ENCODE peak calls at places on chromosomes 5 and 9, in four cellular contexts. One of them, this sample, is unnamed.

GRCh38 chr9:75699625-75700251 is 190.7 kb upstream of the PCSK5 start:
- DNase-seq in tibial nerve: no peak
- DNase-seq in DND-41: no peak
- DNase-seq in fibroblast of the aortic adventitia: no peak
- DNase-seq in this sample: no peak

GRCh38 chr9:98796364-98797101 is at the start of gene ANKS6:
- DNase-seq in fibroblast of the aortic adventitia: peak; percentile 62
- DNase-seq in tibial nerve: peak; percentile 72
- DNase-seq in DND-41: peak; percentile 65
- DNase-seq in this sample: peak; percentile 87

GRCh38 chr9:27573699-27574265 is 501 bp upstream of the C9orf72 start:
- DNase-seq in DND-41: peak; percentile 93
- DNase-seq in fibroblast of the aortic adventitia: peak; percentile 99
- DNase-seq in tibial nerve: peak; percentile 97
- DNase-seq in this sample: peak; percentile 83

GRCh38 chr9:110214090-110214489 is 6.1 kb upstream of the C9orf152 start:
- DNase-seq in fibroblast of the aortic adventitia: no peak
- DNase-seq in DND-41: no peak
- DNase-seq in tibial nerve: no peak
- DNase-seq in this sample: no peak

GRCh38 chr5:41161271-41161670 is 52.1 kb downstream of the C6 start:
- DNase-seq in DND-41: no peak
- DNase-seq in tibial nerve: no peak
- DNase-seq in fibroblast of the aortic adventitia: peak; percentile 64
- DNase-seq in this sample: no peak

GRCh38 chr9:17970285-17970684 is 391.4 kb downstream of the SH3GL2 start:
- DNase-seq in fibroblast of the aortic adventitia: no peak
- DNase-seq in tibial nerve: no peak
- DNase-seq in DND-41: no peak
- DNase-seq in this sample: no peak

GRCh38 chr9:132753593-132753880 is 83.3 kb downstream of the GTF3C4 start:
- DNase-seq in DND-41: no peak
- DNase-seq in tibial nerve: no peak
- DNase-seq in fibroblast of the aortic adventitia: no peak
- DNase-seq in this sample: no peak

GRCh38 chr5:154813736-154814135 is 36.7 kb downstream of the FAXDC2 start:
- DNase-seq in DND-41: peak; percentile 33
- DNase-seq in fibroblast of the aortic adventitia: no peak
- DNase-seq in tibial nerve: no peak
- DNase-seq in this sample: no peak

GRCh38 chr5:17620627-17621026 is 10.4 kb downstream of the TAF11L12 start:
- DNase-seq in tibial nerve: no peak
- DNase-seq in DND-41: no peak
- DNase-seq in fibroblast of the aortic adventitia: no peak
- DNase-seq in this sample: no peak

GRCh38 chr5:14208071-14209021 is 65.2 kb downstream of the TRIO start:
- DNase-seq in fibroblast of the aortic adventitia: peak; percentile 88
- DNase-seq in tibial nerve: no peak
- DNase-seq in DND-41: no peak
- DNase-seq in this sample: no peak

GRCh38 chr9:31210982-31211570 is 1173.4 kb upstream of the ACO1 start:
- DNase-seq in DND-41: no peak
- DNase-seq in fibroblast of the aortic adventitia: peak; percentile 6
- DNase-seq in tibial nerve: no peak
- DNase-seq in this sample: no peak

GRCh38 chr9:72292874-72293607 is 72.0 kb downstream of the ZFAND5 start:
- DNase-seq in fibroblast of the aortic adventitia: peak; percentile 90
- DNase-seq in DND-41: no peak
- DNase-seq in tibial nerve: no peak
- DNase-seq in this sample: no peak

GRCh38 chr5:82413302-82414042 is 135.3 kb upstream of the RPS23 start:
- DNase-seq in DND-41: no peak
- DNase-seq in tibial nerve: no peak
- DNase-seq in fibroblast of the aortic adventitia: peak; percentile 95
- DNase-seq in this sample: no peak

GRCh38 chr5:167205881-167206280 is 1085.6 kb upstream of the WWC1 start:
- DNase-seq in DND-41: no peak
- DNase-seq in tibial nerve: no peak
- DNase-seq in fibroblast of the aortic adventitia: no peak
- DNase-seq in this sample: no peak

GRCh38 chr5:127924606-127925005 is 159.0 kb upstream of the SLC12A2 start:
- DNase-seq in fibroblast of the aortic adventitia: no peak
- DNase-seq in tibial nerve: no peak
- DNase-seq in DND-41: no peak
- DNase-seq in this sample: no peak

GRCh38 chr9:96048954-96049831 is 173.7 kb downstream of the ERCC6L2 start:
- DNase-seq in tibial nerve: peak; percentile 57
- DNase-seq in fibroblast of the aortic adventitia: no peak
- DNase-seq in DND-41: no peak
- DNase-seq in this sample: peak; percentile 49

GRCh38 chr5:97628011-97628410 is 445.0 kb upstream of the RIOK2 start:
- DNase-seq in DND-41: no peak
- DNase-seq in tibial nerve: no peak
- DNase-seq in fibroblast of the aortic adventitia: peak; percentile 10
- DNase-seq in this sample: no peak

GRCh38 chr5:139655727-139656271 is 7.7 kb downstream of the CXXC5 start:
- DNase-seq in fibroblast of the aortic adventitia: no peak
- DNase-seq in tibial nerve: no peak
- DNase-seq in DND-41: no peak
- DNase-seq in this sample: no peak

GRCh38 chr9:76911971-76912370 is 6.1 kb upstream of the PRUNE2 start:
- DNase-seq in DND-41: no peak
- DNase-seq in tibial nerve: no peak
- DNase-seq in fibroblast of the aortic adventitia: no peak
- DNase-seq in this sample: no peak

GRCh38 chr5:102099766-102100331 is 196.2 kb downstream of the SLCO4C1 start:
- DNase-seq in tibial nerve: no peak
- DNase-seq in fibroblast of the aortic adventitia: no peak
- DNase-seq in DND-41: no peak
- DNase-seq in this sample: no peak

GRCh38 chr5:57191986-57192385 is 18.1 kb downstream of the GPBP1 start:
- DNase-seq in tibial nerve: no peak
- DNase-seq in fibroblast of the aortic adventitia: no peak
- DNase-seq in DND-41: no peak
- DNase-seq in this sample: no peak

GRCh38 chr5:148297695-148298094 is 14.5 kb upstream of the SPINK7 start:
- DNase-seq in tibial nerve: no peak
- DNase-seq in DND-41: no peak
- DNase-seq in fibroblast of the aortic adventitia: no peak
- DNase-seq in this sample: no peak
- TF ChIP-seq CTCF in tibial nerve: no peak
- TF ChIP-seq CTCF in DND-41: no peak
- TF ChIP-seq CTCF in fibroblast of the aortic adventitia: no peak
- TF ChIP-seq CTCF in this sample: no peak

GRCh38 chr5:34452170-34452828 is 203.8 kb upstream of the RAI14 start:
- DNase-seq in DND-41: no peak
- DNase-seq in fibroblast of the aortic adventitia: peak; percentile 65
- DNase-seq in tibial nerve: no peak
- DNase-seq in this sample: no peak
- TF ChIP-seq CTCF in DND-41: no peak
- TF ChIP-seq CTCF in fibroblast of the aortic adventitia: peak; percentile 54
- TF ChIP-seq CTCF in tibial nerve: no peak
- TF ChIP-seq CTCF in this sample: peak; percentile 67

GRCh38 chr5:31021181-31021624 is 172.3 kb upstream of the CDH6 start:
- DNase-seq in tibial nerve: no peak
- DNase-seq in DND-41: no peak
- DNase-seq in fibroblast of the aortic adventitia: peak; percentile 75
- DNase-seq in this sample: no peak
- TF ChIP-seq CTCF in tibial nerve: no peak
- TF ChIP-seq CTCF in DND-41: no peak
- TF ChIP-seq CTCF in fibroblast of the aortic adventitia: no peak
- TF ChIP-seq CTCF in this sample: no peak

DNA sequence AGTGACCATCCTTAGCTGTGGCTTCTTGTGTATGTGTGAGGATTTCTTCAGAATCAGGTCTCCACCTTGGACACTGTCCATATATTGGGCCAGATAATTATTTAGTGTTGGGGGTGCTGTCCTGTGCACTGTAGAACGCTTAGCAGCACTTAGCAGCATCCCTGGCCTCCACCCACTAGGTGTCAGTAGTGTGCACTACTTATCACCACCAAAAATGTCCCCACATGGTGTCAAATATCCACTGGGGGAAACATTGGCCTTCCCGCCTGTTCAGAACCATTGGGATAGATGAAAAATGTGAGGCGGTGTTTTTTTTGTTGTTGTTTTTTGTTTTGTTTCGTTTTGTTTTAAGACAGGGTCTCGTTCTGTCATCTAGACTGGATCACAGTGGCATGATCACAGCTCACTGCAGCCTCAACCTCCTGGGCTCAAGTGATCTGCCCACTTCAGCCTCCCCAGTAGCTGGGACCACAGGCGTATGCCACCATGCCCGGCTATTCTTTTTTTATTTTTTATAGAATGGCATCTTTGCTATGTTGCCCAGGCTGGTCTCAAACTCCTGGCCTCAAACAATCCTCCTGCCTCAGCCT is 67.7 kb downstream of the TENT4A start:
- DNase-seq in fibroblast of the aortic adventitia: no peak
- DNase-seq in DND-41: peak; percentile 45
- DNase-seq in tibial nerve: no peak
- DNase-seq in this sample: no peak
- TF ChIP-seq CTCF in fibroblast of the aortic adventitia: peak; percentile 25
- TF ChIP-seq CTCF in DND-41: peak; percentile 75
- TF ChIP-seq CTCF in tibial nerve: no peak
- TF ChIP-seq CTCF in this sample: peak; percentile 50

DNA sequence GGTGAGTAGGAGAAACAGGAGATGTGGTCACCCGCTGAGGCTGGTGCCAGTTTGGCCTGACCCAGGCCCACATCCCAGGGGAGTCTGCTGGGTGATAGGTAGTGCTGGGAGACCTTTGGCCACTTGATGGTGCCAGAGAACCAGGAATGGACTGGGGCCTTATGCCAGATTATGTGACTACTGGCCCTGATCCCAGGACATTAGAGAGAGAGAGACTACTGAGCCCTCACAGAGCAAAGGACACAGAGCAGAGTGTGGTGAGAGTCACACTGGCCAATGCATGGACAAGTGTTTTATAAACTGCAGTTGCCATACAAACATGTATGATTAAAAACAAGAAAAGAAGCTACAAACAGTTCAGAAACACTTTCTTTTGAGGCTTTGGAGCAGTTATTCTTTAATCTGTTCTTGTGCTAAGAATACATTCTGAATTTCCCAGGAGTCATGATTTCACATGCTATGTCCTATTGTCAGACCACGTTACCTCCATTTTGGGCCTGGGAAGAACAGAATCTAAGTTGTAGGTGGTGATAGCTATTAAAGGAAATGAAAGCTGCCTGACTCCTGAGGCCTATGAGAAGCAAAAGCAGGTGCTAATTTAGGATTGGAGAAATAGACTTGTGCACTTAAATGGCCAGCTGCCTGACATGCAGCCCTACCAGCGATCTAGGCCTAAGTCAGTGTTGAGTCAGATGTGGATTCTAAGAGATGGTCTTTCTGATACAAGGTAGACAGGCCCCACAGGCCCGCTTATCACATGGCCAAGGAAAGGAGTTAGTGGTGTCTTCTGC is 32.6 kb upstream of the TMOD1 start:
- DNase-seq in fibroblast of the aortic adventitia: peak; percentile 76
- DNase-seq in tibial nerve: peak; percentile 67
- DNase-seq in DND-41: peak; percentile 32
- DNase-seq in this sample: peak; percentile 59
- TF ChIP-seq CTCF in fibroblast of the aortic adventitia: peak; percentile 80
- TF ChIP-seq CTCF in tibial nerve: peak; percentile 92
- TF ChIP-seq CTCF in DND-41: peak; percentile 66
- TF ChIP-seq CTCF in this sample: peak; percentile 77

DNA sequence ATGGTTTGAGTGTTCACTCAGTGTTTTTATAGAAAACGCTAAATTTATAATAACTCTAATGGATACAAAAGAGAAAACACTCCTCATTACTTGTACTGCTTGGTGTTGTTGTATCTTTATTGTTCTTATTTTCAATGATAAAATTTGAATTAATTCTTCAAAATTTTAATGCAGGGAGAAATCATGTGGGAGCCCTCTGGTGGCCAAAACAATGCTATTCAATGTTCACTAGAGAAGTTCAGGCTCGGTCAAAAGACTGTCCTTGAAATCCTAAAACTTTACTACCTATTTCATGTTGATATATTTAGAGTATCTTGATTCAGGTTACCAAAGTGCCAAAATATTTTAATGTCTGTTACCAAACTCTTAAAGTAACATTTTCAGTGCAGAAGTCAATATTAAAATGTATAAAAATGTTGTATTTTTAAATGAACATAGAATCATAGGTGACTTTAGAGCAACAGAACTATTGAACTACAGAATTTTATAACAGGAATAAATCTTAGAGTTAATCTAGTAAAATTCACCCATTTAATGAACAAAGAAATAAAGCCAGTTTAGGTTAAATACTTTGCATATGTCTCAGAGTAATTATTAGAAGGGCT is 1259.8 kb downstream of the PTPRD start:
- DNase-seq in DND-41: no peak
- DNase-seq in fibroblast of the aortic adventitia: peak; percentile 1
- DNase-seq in tibial nerve: no peak
- DNase-seq in this sample: peak; percentile 10
- TF ChIP-seq CTCF in DND-41: peak; percentile 63
- TF ChIP-seq CTCF in fibroblast of the aortic adventitia: peak; percentile 48
- TF ChIP-seq CTCF in tibial nerve: no peak
- TF ChIP-seq CTCF in this sample: peak; percentile 86

This sample was measured in neural crest cell.